ENCODE peak calls at places on chromosomes 5 and 9, in seven cellular contexts. One of them, this sample, is unnamed.

GRCh38 chr5:177371705-177372533 is 12.3 kb upstream of the SLC34A1 start:
- DNase-seq in nephron progenitor cell: no peak
- DNase-seq in GM13977: no peak
- DNase-seq in HFF-Myc: no peak
- DNase-seq in MCF 10A: peak
- DNase-seq in GM10248: no peak
- DNase-seq in HL-60: no peak
- DNase-seq in this sample: no peak

GRCh38 chr9:99076483-99077171 is 28.3 kb upstream of the TGFBR1 start:
- DNase-seq in HL-60: no peak
- DNase-seq in MCF 10A: no peak
- DNase-seq in GM10248: peak
- DNase-seq in nephron progenitor cell: no peak
- DNase-seq in HFF-Myc: no peak
- DNase-seq in GM13977: peak
- DNase-seq in this sample: no peak

GRCh38 chr5:136084698-136085097 is 47.9 kb upstream of the SMAD5 start:
- DNase-seq in MCF 10A: no peak
- DNase-seq in GM10248: no peak
- DNase-seq in HL-60: no peak
- DNase-seq in GM13977: no peak
- DNase-seq in nephron progenitor cell: no peak
- DNase-seq in HFF-Myc: no peak
- DNase-seq in this sample: no peak

GRCh38 chr5:76960004-76960625 is 7.3 kb downstream of the CRHBP start:
- DNase-seq in HFF-Myc: no peak
- DNase-seq in MCF 10A: no peak
- DNase-seq in HL-60: no peak
- DNase-seq in nephron progenitor cell: no peak
- DNase-seq in GM10248: peak
- DNase-seq in GM13977: no peak
- DNase-seq in this sample: no peak

GRCh38 chr5:56112526-56113121 is 117.9 kb upstream of the IL6ST start:
- DNase-seq in HFF-Myc: no peak
- DNase-seq in GM10248: no peak
- DNase-seq in nephron progenitor cell: no peak
- DNase-seq in MCF 10A: peak
- DNase-seq in HL-60: no peak
- DNase-seq in GM13977: no peak
- DNase-seq in this sample: peak

GRCh38 chr5:98796197-98796972 is 22.9 kb downstream of the RGMB start:
- DNase-seq in GM10248: peak
- DNase-seq in HFF-Myc: no peak
- DNase-seq in GM13977: peak
- DNase-seq in nephron progenitor cell: peak
- DNase-seq in MCF 10A: peak
- DNase-seq in HL-60: no peak
- DNase-seq in this sample: peak

GRCh38 chr9:115261656-115262081 is 143.7 kb upstream of the TNC start:
- DNase-seq in HL-60: no peak
- DNase-seq in HFF-Myc: no peak
- DNase-seq in MCF 10A: peak
- DNase-seq in GM10248: no peak
- DNase-seq in GM13977: no peak
- DNase-seq in nephron progenitor cell: no peak
- DNase-seq in this sample: peak

GRCh38 chr5:111241696-111242095 is 17.5 kb downstream of the CAMK4 start:
- DNase-seq in HL-60: no peak
- DNase-seq in GM13977: no peak
- DNase-seq in nephron progenitor cell: no peak
- DNase-seq in MCF 10A: no peak
- DNase-seq in GM10248: no peak
- DNase-seq in HFF-Myc: no peak
- DNase-seq in this sample: no peak

GRCh38 chr9:90872835-90873294 is 71.2 kb downstream of the SYK start:
- DNase-seq in nephron progenitor cell: no peak
- DNase-seq in HFF-Myc: no peak
- DNase-seq in GM13977: no peak
- DNase-seq in HL-60: no peak
- DNase-seq in GM10248: no peak
- DNase-seq in MCF 10A: no peak
- DNase-seq in this sample: no peak

GRCh38 chr9:90870646-90871326 is 69.2 kb downstream of the SYK start:
- DNase-seq in MCF 10A: peak
- DNase-seq in HFF-Myc: no peak
- DNase-seq in nephron progenitor cell: peak
- DNase-seq in GM13977: peak
- DNase-seq in HL-60: no peak
- DNase-seq in GM10248: peak
- DNase-seq in this sample: peak

GRCh38 chr9:90874194-90874593 is 72.6 kb downstream of the SYK start:
- DNase-seq in nephron progenitor cell: no peak
- DNase-seq in HFF-Myc: no peak
- DNase-seq in GM13977: no peak
- DNase-seq in MCF 10A: no peak
- DNase-seq in HL-60: no peak
- DNase-seq in GM10248: no peak
- DNase-seq in this sample: no peak

GRCh38 chr9:90873422-90873821 is 71.8 kb downstream of the SYK start:
- DNase-seq in nephron progenitor cell: no peak
- DNase-seq in HFF-Myc: no peak
- DNase-seq in MCF 10A: no peak
- DNase-seq in GM10248: no peak
- DNase-seq in GM13977: no peak
- DNase-seq in HL-60: no peak
- DNase-seq in this sample: no peak

DNA sequence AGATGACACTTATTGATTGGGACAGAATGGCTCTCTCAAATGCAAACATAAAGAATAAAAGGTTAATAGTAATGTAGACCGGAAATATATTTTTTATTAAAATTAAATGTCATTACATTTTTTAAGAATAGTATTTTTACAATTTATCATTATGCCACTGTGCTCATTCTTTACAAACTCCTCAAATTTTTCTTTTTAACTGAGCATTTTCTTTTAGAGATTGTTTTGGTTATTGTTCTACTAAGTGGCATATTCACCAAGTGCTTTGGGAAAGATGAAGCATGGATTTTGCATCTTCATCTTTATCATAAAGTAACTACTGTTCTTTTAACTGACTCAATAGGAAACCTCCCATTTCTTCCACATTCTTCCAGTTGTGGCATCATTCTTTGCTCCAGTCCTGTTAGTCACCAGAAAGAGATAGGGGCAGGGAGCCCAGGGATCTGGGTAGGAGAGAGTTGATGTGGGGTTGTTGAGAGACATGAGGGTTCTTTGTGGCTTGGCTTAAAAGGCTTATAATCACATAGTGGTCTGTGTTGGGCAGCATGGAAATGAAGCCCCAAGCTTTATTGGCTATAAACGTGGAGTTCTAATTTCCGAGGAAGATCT is 69.8 kb downstream of the SYK start:
- DNase-seq in HFF-Myc: no peak
- DNase-seq in GM13977: no peak
- DNase-seq in MCF 10A: no peak
- DNase-seq in GM10248: no peak
- DNase-seq in HL-60: no peak
- DNase-seq in nephron progenitor cell: no peak
- DNase-seq in this sample: no peak
- TF ChIP-seq CTCF in HFF-Myc: no peak
- TF ChIP-seq CTCF in GM13977: no peak
- TF ChIP-seq CTCF in MCF 10A: no peak
- TF ChIP-seq CTCF in GM10248: no peak
- TF ChIP-seq CTCF in HL-60: no peak
- TF ChIP-seq CTCF in nephron progenitor cell: peak
- TF ChIP-seq CTCF in this sample: peak

DNA sequence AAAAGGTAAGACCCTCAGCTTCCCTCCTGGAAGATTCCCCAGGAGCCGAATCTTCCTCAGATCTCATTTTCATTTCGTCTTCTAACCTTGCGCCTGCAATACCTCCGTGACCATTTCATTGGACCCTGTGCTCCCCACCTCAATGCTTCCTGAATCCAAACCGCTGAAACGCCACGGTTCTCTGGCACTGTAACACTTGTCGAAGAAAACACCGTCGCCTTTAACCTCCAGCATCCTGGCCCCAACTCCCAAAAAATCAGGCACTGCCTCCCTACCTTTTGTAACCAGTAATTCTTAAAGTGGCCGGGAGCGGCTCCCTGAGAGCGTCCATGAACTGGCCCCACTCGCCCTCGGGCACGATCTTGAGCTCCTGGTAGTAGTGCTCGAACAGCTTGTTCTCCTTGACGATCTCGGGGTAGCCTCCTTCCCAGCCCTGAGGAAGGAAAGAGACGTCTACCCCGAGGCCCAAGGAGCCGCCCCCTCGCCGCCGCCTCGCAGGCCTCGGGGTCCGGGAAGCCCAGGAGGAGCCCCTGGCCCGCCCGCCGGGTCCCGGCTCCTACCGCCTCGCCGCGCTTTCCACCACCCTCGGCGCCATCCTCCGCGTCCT is 417 bp downstream of the NSUN2 start:
- DNase-seq in HL-60: no peak
- DNase-seq in HFF-Myc: no peak
- DNase-seq in GM10248: no peak
- DNase-seq in GM13977: no peak
- DNase-seq in nephron progenitor cell: no peak
- DNase-seq in MCF 10A: peak
- DNase-seq in this sample: peak
- TF ChIP-seq CTCF in HL-60: no peak
- TF ChIP-seq CTCF in HFF-Myc: no peak
- TF ChIP-seq CTCF in GM10248: peak
- TF ChIP-seq CTCF in GM13977: no peak
- TF ChIP-seq CTCF in nephron progenitor cell: no peak
- TF ChIP-seq CTCF in MCF 10A: no peak
- TF ChIP-seq CTCF in this sample: peak

GRCh38 chr5:168292783-168293696 is 1.6 kb downstream of the WWC1 start:
- DNase-seq in nephron progenitor cell: no peak
- DNase-seq in GM10248: no peak
- DNase-seq in GM13977: no peak
- DNase-seq in HL-60: no peak
- DNase-seq in MCF 10A: peak
- DNase-seq in HFF-Myc: no peak
- DNase-seq in this sample: no peak

GRCh38 chr5:168290902-168291280 is 554 bp upstream of the WWC1 start:
- DNase-seq in GM13977: no peak
- DNase-seq in nephron progenitor cell: no peak
- DNase-seq in HFF-Myc: no peak
- DNase-seq in HL-60: no peak
- DNase-seq in MCF 10A: no peak
- DNase-seq in GM10248: no peak
- DNase-seq in this sample: no peak

GRCh38 chr5:168288349-168289245 is 2.8 kb upstream of the WWC1 start:
- DNase-seq in HFF-Myc: no peak
- DNase-seq in HL-60: no peak
- DNase-seq in GM10248: no peak
- DNase-seq in nephron progenitor cell: no peak
- DNase-seq in MCF 10A: peak
- DNase-seq in GM13977: no peak
- DNase-seq in this sample: no peak

GRCh38 chr5:168291961-168292782 is 727 bp downstream of the WWC1 start:
- DNase-seq in GM13977: no peak
- DNase-seq in HL-60: no peak
- DNase-seq in HFF-Myc: no peak
- DNase-seq in GM10248: peak
- DNase-seq in MCF 10A: peak
- DNase-seq in nephron progenitor cell: peak
- DNase-seq in this sample: no peak

GRCh38 chr5:168291281-168291960 is at the start of gene WWC1:
- DNase-seq in HL-60: no peak
- DNase-seq in HFF-Myc: no peak
- DNase-seq in nephron progenitor cell: peak
- DNase-seq in MCF 10A: peak
- DNase-seq in GM13977: peak
- DNase-seq in GM10248: peak
- DNase-seq in this sample: no peak
- TF ChIP-seq CTCF in HL-60: no peak
- TF ChIP-seq CTCF in HFF-Myc: peak
- TF ChIP-seq CTCF in nephron progenitor cell: peak
- TF ChIP-seq CTCF in MCF 10A: no peak
- TF ChIP-seq CTCF in GM13977: no peak
- TF ChIP-seq CTCF in GM10248: peak
- TF ChIP-seq CTCF in this sample: peak

GRCh38 chr9:89317282-89317681 is 1.0 kb upstream of the SECISBP2 start:
- DNase-seq in nephron progenitor cell: no peak
- DNase-seq in MCF 10A: peak
- DNase-seq in HL-60: no peak
- DNase-seq in HFF-Myc: no peak
- DNase-seq in GM13977: no peak
- DNase-seq in GM10248: no peak
- DNase-seq in this sample: no peak

GRCh38 chr9:89323257-89323841 is 5.0 kb downstream of the SECISBP2 start:
- DNase-seq in GM13977: no peak
- DNase-seq in GM10248: no peak
- DNase-seq in nephron progenitor cell: no peak
- DNase-seq in HFF-Myc: peak
- DNase-seq in HL-60: peak
- DNase-seq in MCF 10A: no peak
- DNase-seq in this sample: no peak

GRCh38 chr9:89318123-89319014 is at the start of gene SECISBP2:
- DNase-seq in GM13977: peak
- DNase-seq in GM10248: peak
- DNase-seq in MCF 10A: peak
- DNase-seq in nephron progenitor cell: peak
- DNase-seq in HFF-Myc: peak
- DNase-seq in HL-60: peak
- DNase-seq in this sample: peak

GRCh38 chr9:89315482-89315881 is 2.8 kb upstream of the SECISBP2 start:
- DNase-seq in nephron progenitor cell: no peak
- DNase-seq in MCF 10A: no peak
- DNase-seq in GM10248: no peak
- DNase-seq in HFF-Myc: no peak
- DNase-seq in HL-60: no peak
- DNase-seq in GM13977: no peak
- DNase-seq in this sample: no peak

DNA sequence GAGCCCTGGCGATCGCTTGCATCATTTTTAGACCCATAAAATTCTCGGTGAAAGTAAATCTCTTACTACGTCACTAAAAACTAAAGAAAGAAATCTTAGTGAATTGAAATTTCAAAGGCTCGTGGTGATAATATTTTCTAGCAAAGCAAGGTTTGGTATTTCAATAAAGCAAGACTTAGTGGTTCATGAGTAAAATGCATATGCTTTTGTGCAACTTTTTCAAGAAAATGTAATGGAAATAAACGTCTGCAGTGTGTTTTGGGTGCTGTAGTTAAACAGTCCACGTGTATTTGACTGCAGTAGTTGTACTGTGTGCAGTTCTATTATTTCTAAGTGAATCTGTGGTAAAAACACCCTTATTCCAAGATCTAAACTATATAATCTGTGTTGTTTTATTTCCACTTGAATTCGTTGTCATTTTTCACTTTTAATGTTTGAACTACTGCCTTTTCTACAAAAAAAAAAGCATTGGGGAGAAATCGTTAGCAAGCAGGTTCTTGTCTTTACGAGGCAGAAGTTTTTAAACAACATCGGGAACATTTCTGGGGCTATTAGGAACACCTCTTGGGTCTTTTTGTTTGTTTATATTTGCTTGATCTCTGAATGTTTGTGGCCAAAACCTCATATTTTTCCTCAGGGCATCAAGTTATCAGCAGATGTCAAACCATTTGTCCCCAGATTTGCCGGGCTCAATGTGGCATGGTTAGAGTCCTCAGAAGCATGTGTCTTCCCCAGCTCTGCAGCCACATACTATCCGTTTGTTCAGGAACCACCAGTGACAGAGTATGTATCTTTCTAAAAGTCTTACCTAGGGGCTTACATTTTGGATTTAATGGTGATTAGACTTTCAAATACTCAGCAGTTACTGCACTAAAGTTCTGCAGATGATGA is 960 bp downstream of the SECISBP2 start:
- DNase-seq in GM13977: no peak
- DNase-seq in HFF-Myc: no peak
- DNase-seq in GM10248: no peak
- DNase-seq in HL-60: no peak
- DNase-seq in MCF 10A: peak
- DNase-seq in nephron progenitor cell: no peak
- DNase-seq in this sample: no peak
- TF ChIP-seq CTCF in GM13977: no peak
- TF ChIP-seq CTCF in HFF-Myc: no peak
- TF ChIP-seq CTCF in GM10248: no peak
- TF ChIP-seq CTCF in HL-60: peak
- TF ChIP-seq CTCF in MCF 10A: peak
- TF ChIP-seq CTCF in nephron progenitor cell: peak
- TF ChIP-seq CTCF in this sample: peak

This sample was measured in HFFc6.